ENCODE peak calls at places on chromosomes 7 and 10, in nine cellular contexts. Z is HT-29; B is activated CD4-positive, alpha-beta T cell treated with anti-CD3 and anti-CD28 coated beads for 4 hours; G is fibroblast of pulmonary artery; Q is COR-L47; L is osteoblast; W is natural killer cell; R is NCI-H1694 treated with DMSO at 0.1 percent for 48 hours; T is nucleus accumbens. X is an unnamed sample.
A peak's percentile ranks its signal among the peaks of the same experiment; 100 is the strongest.

GRCh38 chr7:33916357-33917081 is 11.2 kb downstream of the BMPER start:
- DNase-seq in Z (no peak), B (no peak), G (no peak), Q (no peak), L (no peak), W (no peak), R (no peak), T (no peak), X (no peak)

GRCh38 chr10:75034714-75035258 is 76.7 kb upstream of the SAMD8 start:
- DNase-seq in Z (no peak), B (no peak), G (no peak), Q (no peak), L (peak; percentile 51), W (no peak), R (no peak), T (no peak), X (no peak)

GRCh38 chr7:84040365-84040764 is 154.2 kb downstream of the SEMA3A start:
- DNase-seq in Z (no peak), B (no peak), G (no peak), Q (peak; percentile 89), L (no peak), W (no peak), R (no peak), T (peak; percentile 26), X (no peak)

GRCh38 chr10:94131885-94132284 is 138.2 kb downstream of the PLCE1 start:
- DNase-seq in Z (no peak), B (no peak), G (peak; percentile 27), Q (no peak), L (no peak), W (no peak), R (no peak), T (no peak), X (no peak)

GRCh38 chr10:84938117-84938905 is 609.9 kb downstream of the CCSER2 start:
- DNase-seq in Z (no peak), B (no peak), G (no peak), Q (no peak), L (no peak), W (no peak), R (no peak), T (no peak), X (no peak)

GRCh38 chr10:130400890-130401289 is 264.7 kb downstream of the GLRX3 start:
- DNase-seq in Z (no peak), B (no peak), G (no peak), Q (no peak), L (no peak), W (no peak), R (no peak), T (no peak), X (no peak)

GRCh38 chr10:53754851-53755250 is 982.3 kb upstream of the MBL2 start:
- DNase-seq in Z (no peak), B (no peak), G (no peak), Q (no peak), L (no peak), W (no peak), R (no peak), T (no peak), X (no peak)

GRCh38 chr10:84401838-84402611 is 73.6 kb downstream of the CCSER2 start:
- DNase-seq in Z (no peak), B (no peak), G (no peak), Q (no peak), L (no peak), W (no peak), R (no peak), T (no peak), X (no peak)

GRCh38 chr10:123100030-123100762 is 35.6 kb upstream of the HMX3 start:
- DNase-seq in Z (no peak), B (no peak), G (no peak), Q (no peak), L (no peak), W (no peak), R (no peak), T (no peak), X (no peak)

GRCh38 chr7:112202819-112203218 is 3.4 kb downstream of the DOCK4 start:
- DNase-seq in Z (peak; percentile 54), B (peak; percentile 22), G (peak; percentile 50), Q (peak; percentile 52), L (no peak), W (no peak), R (no peak), T (no peak), X (no peak)

GRCh38 chr10:101080933-101081546 is 19.3 kb downstream of the KAZALD1 start:
- DNase-seq in Z (no peak), B (no peak), G (peak; percentile 40), Q (no peak), L (no peak), W (no peak), R (no peak), T (no peak), X (no peak)

GRCh38 chr7:16603633-16604032 is 41.9 kb downstream of the ANKMY2 start:
- DNase-seq in Z (peak; percentile 19), B (no peak), G (no peak), Q (no peak), L (no peak), W (no peak), R (no peak), T (no peak), X (no peak)

GRCh38 chr10:19788075-19788686 is 28.1 kb upstream of the PLXDC2 start:
- DNase-seq in Z (peak; percentile 72), B (no peak), G (peak; percentile 80), Q (no peak), L (no peak), W (no peak), R (peak; percentile 19), T (no peak), X (peak; percentile 2)

GRCh38 chr10:3828404-3829192 is 43.6 kb upstream of the KLF6 start:
- DNase-seq in Z (peak; percentile 33), B (peak; percentile 60), G (peak; percentile 84), Q (no peak), L (peak; percentile 85), W (no peak), R (no peak), T (no peak), X (no peak)

GRCh38 chr7:157684596-157685429 is 348.0 kb downstream of the DNAJB6 start:
- DNase-seq in Z (no peak), B (no peak), G (no peak), Q (no peak), L (no peak), W (no peak), R (no peak), T (no peak), X (no peak)

GRCh38 chr10:79979973-79980687 is 31.2 kb upstream of the SFTPD start:
- DNase-seq in Z (no peak), B (no peak), G (no peak), Q (no peak), L (peak; percentile 72), W (no peak), R (no peak), T (no peak), X (no peak)

GRCh38 chr7:30510124-30511074 is 5.8 kb upstream of the GGCT start:
- DNase-seq in Z (peak; percentile 69), B (peak; percentile 23), G (peak; percentile 72), Q (peak; percentile 54), L (peak; percentile 41), W (no peak), R (peak; percentile 12), T (no peak), X (no peak)

GRCh38 chr7:149595078-149595477 is 97.5 kb upstream of the ZNF746 start:
- DNase-seq in Z (no peak), B (no peak), G (no peak), Q (no peak), L (no peak), W (no peak), R (no peak), T (no peak), X (no peak)

GRCh38 chr7:149496642-149497391 is 792 bp downstream of the ZNF746 start:
- DNase-seq in Z (peak; percentile 51), B (peak; percentile 47), G (peak; percentile 33), Q (peak; percentile 15), L (peak; percentile 90), W (peak; percentile 50), R (no peak), T (peak; percentile 28), X (no peak)

GRCh38 chr10:129945941-129946760 is 17.9 kb downstream of the EBF3 start:
- DNase-seq in Z (no peak), B (no peak), G (peak; percentile 87), Q (no peak), L (peak; percentile 92), W (no peak), R (no peak), T (no peak), X (no peak)

GRCh38 chr7:77537136-77537594 is at the start of gene PTPN12:
- DNase-seq in Z (no peak), B (no peak), G (no peak), Q (peak; percentile 80), L (no peak), W (no peak), R (peak; percentile 74), T (peak; percentile 79), X (no peak)

GRCh38 chr7:35722054-35722849 is 27.3 kb upstream of the HERPUD2 start:
- DNase-seq in Z (no peak), B (no peak), G (no peak), Q (no peak), L (no peak), W (no peak), R (no peak), T (no peak), X (no peak)

GRCh38 chr7:47232751-47233412 is 349.0 kb downstream of the TNS3 start:
- DNase-seq in Z (peak; percentile 63), B (no peak), G (no peak), Q (no peak), L (no peak), W (no peak), R (no peak), T (no peak), X (no peak)

GRCh38 chr7:34806831-34807230 is 148.8 kb downstream of the NPSR1 start:
- DNase-seq in Z (no peak), B (no peak), G (no peak), Q (no peak), L (no peak), W (no peak), R (peak; percentile 99), T (no peak), X (no peak)

GRCh38 chr7:20793258-20793657 is 6.6 kb upstream of the SP8 start:
- DNase-seq in Z (no peak), B (no peak), G (no peak), Q (peak; percentile 90), L (no peak), W (no peak), R (no peak), T (no peak), X (no peak)

X was measured in NCI-H1436.